ENCODE peak calls at places on chromosomes 7 and 10, in six cellular contexts. D, L, R, U, C and K are unnamed samples.

GRCh38 chr10:69856601-69857166 is 55.0 kb downstream of the COL13A1 start:
- DNase-seq in D (no peak), L (no peak), R (no peak), U (no peak), C (no peak), K (no peak)

GRCh38 chr10:30219977-30220751 is 128.9 kb downstream of the MTPAP start:
- DNase-seq in D (peak; percentile 35), L (no peak), R (peak; percentile 6), U (no peak), C (no peak), K (peak; percentile 30)

GRCh38 chr10:70672165-70672992 is at the start of gene ADAMTS14:
- DNase-seq in D (peak; percentile 38), L (no peak), R (peak; percentile 52), U (peak; percentile 68), C (no peak), K (peak; percentile 62)

GRCh38 chr10:63798599-63799498 is 277.6 kb downstream of the REEP3 start:
- DNase-seq in D (peak; percentile 9), L (no peak), R (no peak), U (no peak), C (no peak), K (peak; percentile 58)

GRCh38 chr7:69276011-69276729 is 322.1 kb upstream of the AUTS2 start:
- DNase-seq in D (no peak), L (no peak), R (no peak), U (no peak), C (no peak), K (peak; percentile 35)

GRCh38 chr10:42985436-42986316 is 91.2 kb upstream of the RET start:
- DNase-seq in D (no peak), L (no peak), R (no peak), U (no peak), C (no peak), K (no peak)

GRCh38 chr10:130013938-130014733 is 50.1 kb upstream of the EBF3 start:
- DNase-seq in D (no peak), L (no peak), R (no peak), U (no peak), C (no peak), K (peak; percentile 3)

GRCh38 chr7:128859232-128860157 is 3.2 kb upstream of the ATP6V1F start:
- DNase-seq in D (no peak), L (no peak), R (no peak), U (no peak), C (no peak), K (no peak)

GRCh38 chr7:48182736-48183369 is 11.6 kb downstream of the ABCA13 start:
- DNase-seq in D (no peak), L (no peak), R (no peak), U (no peak), C (no peak), K (no peak)

GRCh38 chr7:95725170-95725569 is 47.2 kb upstream of the DYNC1I1 start:
- DNase-seq in D (no peak), L (no peak), R (no peak), U (no peak), C (peak; percentile 25), K (no peak)

GRCh38 chr10:1172256-1172975 is 116.2 kb downstream of the WDR37 start:
- DNase-seq in D (no peak), L (no peak), R (no peak), U (peak; percentile 37), C (no peak), K (no peak)